ENCODE peak calls at places on chromosome 18, in nine cellular contexts. X is astrocyte, D is brain microvascular endothelial cell, Q is fibroblast of mammary gland, R is left ventricle myocardium inferior, Z is choroid plexus epithelial cell, F is cardiac muscle cell, S is PC-3, J is fibroblast of lung. H is an unnamed sample.

GRCh38 chr18:26342646-26343045 is 116.4 kb downstream of the TAF4B start:
- DNase-seq in D (no peak), F (no peak), Z (no peak), X (no peak), S (peak), R (no peak), J (no peak), Q (no peak), H (no peak)

GRCh38 chr18:4603955-4604354 is 148.8 kb upstream of the DLGAP1 start:
- DNase-seq in F (peak), X (no peak), Q (no peak), D (no peak), R (no peak), S (no peak), J (no peak), Z (no peak), H (no peak)

GRCh38 chr18:29540548-29540947 is 1363.6 kb upstream of the CDH2 start:
- DNase-seq in D (no peak), X (no peak), R (no peak), J (no peak), Q (no peak), Z (no peak), F (no peak), S (no peak), H (no peak)

GRCh38 chr18:9808190-9808529 is 77.6 kb upstream of the TXNDC2 start:
- DNase-seq in Z (no peak), R (no peak), Q (no peak), D (no peak), F (no peak), S (no peak), X (no peak), J (no peak), H (no peak)

GRCh38 chr18:61901334-61901986 is 8.7 kb upstream of the RNF152 start:
- DNase-seq in R (no peak), S (peak), J (peak), D (no peak), X (peak), Q (peak), F (peak), Z (peak), H (peak)

GRCh38 chr18:23662309-23663263 is at the start of gene ANKRD29:
- DNase-seq in X (peak), Q (peak), R (peak), J (peak), Z (no peak), S (peak), F (peak), D (no peak), H (peak)

GRCh38 chr18:32768646-32769206 is 4.1 kb downstream of the KLHL14 start:
- DNase-seq in S (no peak), R (no peak), Z (no peak), Q (no peak), D (no peak), J (no peak), X (no peak), F (no peak), H (no peak)

GRCh38 chr18:22346342-22346967 is 71.3 kb downstream of the CTAGE1 start:
- DNase-seq in R (peak), X (peak), S (peak), D (peak), F (no peak), Q (peak), Z (peak), J (peak), H (peak)

GRCh38 chr18:22913861-22914260 is 19.3 kb upstream of the RBBP8 start:
- DNase-seq in R (no peak), J (no peak), F (no peak), D (no peak), S (peak), Z (no peak), X (no peak), Q (no peak), H (peak)

GRCh38 chr18:58225101-58225500 is 181.1 kb downstream of the NEDD4L start:
- DNase-seq in J (no peak), R (no peak), Q (peak), F (no peak), Z (no peak), D (no peak), X (no peak), S (peak), H (no peak)

GRCh38 chr18:54975598-54975997 is 16.3 kb upstream of the CCDC68 start:
- DNase-seq in J (no peak), R (no peak), D (no peak), S (no peak), Z (no peak), X (no peak), F (no peak), Q (no peak), H (no peak)

GRCh38 chr18:69257861-69258458 is 142.7 kb upstream of the DOK6 start:
- DNase-seq in Q (peak), S (peak), Z (peak), F (no peak), J (peak), X (peak), R (no peak), D (peak), H (peak)

GRCh38 chr18:29003194-29003593 is 826.3 kb upstream of the CDH2 start:
- DNase-seq in Z (no peak), J (no peak), S (peak), R (no peak), D (no peak), F (no peak), Q (no peak), X (no peak), H (peak)

GRCh38 chr18:77749189-77749588 is 499.5 kb downstream of the GALR1 start:
- DNase-seq in X (no peak), R (no peak), D (no peak), S (peak), J (no peak), Q (peak), F (peak), Z (peak), H (no peak)

GRCh38 chr18:34222396-34223163 is 2.1 kb downstream of the NOL4 start:
- DNase-seq in Q (peak), R (peak), D (no peak), J (no peak), S (peak), F (peak), X (peak), Z (peak), H (peak)

GRCh38 chr18:63320690-63321265 is 1.2 kb upstream of the BCL2 start:
- DNase-seq in S (peak), D (no peak), F (peak), Q (peak), X (peak), R (peak), Z (peak), J (peak), H (peak)

GRCh38 chr18:49023281-49023937 is 72.6 kb upstream of the SMAD7 start:
- DNase-seq in D (no peak), R (no peak), X (no peak), S (no peak), J (no peak), Q (no peak), F (no peak), Z (no peak), H (no peak)

GRCh38 chr18:49023938-49024341 is 73.2 kb upstream of the SMAD7 start:
- DNase-seq in X (no peak), F (no peak), S (no peak), D (no peak), Q (no peak), J (no peak), Z (no peak), R (no peak), H (peak)

GRCh38 chr18:49021433-49022129 is 70.8 kb upstream of the SMAD7 start:
- DNase-seq in Q (peak), D (peak), Z (peak), J (peak), S (peak), R (peak), F (peak), X (no peak), H (peak)

GRCh38 chr18:49021076-49021432 is 70.3 kb upstream of the SMAD7 start:
- DNase-seq in R (no peak), S (no peak), F (no peak), X (no peak), Q (no peak), J (no peak), D (no peak), Z (no peak), H (no peak)

GRCh38 chr18:49022311-49023280 is 71.8 kb upstream of the SMAD7 start:
- DNase-seq in S (no peak), Z (no peak), X (no peak), R (no peak), Q (no peak), D (no peak), F (no peak), J (no peak), H (peak)
- H3K4me3 ChIP-seq in S (no peak), Z (no peak), X (no peak), R (no peak), Q (no peak), D (no peak), F (no peak), J (no peak), H (no peak)

GRCh38 chr18:183769-184168 is 25.4 kb downstream of the USP14 start:
- DNase-seq in S (no peak), Q (peak), X (no peak), R (no peak), J (peak), Z (peak), D (peak), F (peak), H (no peak)
- H3K4me3 ChIP-seq in S (no peak), Q (no peak), X (no peak), R (no peak), J (no peak), Z (no peak), D (no peak), F (no peak), H (no peak)

GRCh38 chr18:6994719-6995430 is 122.7 kb downstream of the LAMA1 start:
- DNase-seq in Z (no peak), S (peak), F (no peak), R (no peak), X (peak), Q (peak), D (no peak), J (peak), H (no peak)
- H3K4me3 ChIP-seq in Z (no peak), S (peak), F (no peak), R (no peak), X (no peak), Q (no peak), D (no peak), J (no peak), H (no peak)

DNA sequence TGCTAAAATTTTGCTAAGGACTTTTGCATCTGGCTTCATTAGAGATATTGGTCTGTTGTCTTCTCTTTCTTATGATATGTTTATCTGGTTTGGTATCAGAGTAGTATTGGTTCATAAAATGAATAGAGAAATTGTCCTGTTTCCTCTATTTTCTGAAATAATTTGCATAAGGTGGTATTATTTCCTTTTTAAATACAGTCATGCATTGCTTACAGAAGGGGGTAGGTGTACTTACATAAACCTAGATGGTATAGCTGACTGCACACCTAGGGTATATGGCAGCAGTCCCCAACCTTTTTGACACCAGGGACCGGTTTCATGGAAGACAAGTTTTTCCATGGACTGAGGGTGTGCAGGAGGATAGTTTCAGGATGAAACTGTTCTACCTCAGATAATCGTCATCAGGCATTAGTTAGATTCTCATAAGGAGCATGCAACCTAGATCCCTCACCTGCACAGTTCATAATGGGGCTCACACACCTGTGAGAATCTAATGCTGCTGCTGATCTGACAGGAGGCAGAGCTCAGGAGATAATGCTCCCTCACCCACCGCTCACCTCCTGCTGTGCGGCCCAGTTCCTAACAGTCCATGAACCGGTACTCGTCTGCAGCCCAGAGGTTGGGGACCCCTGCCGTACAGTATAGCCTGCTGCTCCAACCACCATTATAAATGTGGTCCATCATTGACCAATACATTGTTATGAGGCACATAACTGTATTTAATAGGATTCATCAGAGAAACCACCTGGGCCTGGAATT is 189.2 kb downstream of the FAM210A start:
- DNase-seq in X (no peak), F (no peak), Q (no peak), Z (no peak), S (no peak), J (no peak), R (no peak), D (no peak), H (no peak)
- H3K4me3 ChIP-seq in X (no peak), F (no peak), Q (no peak), Z (no peak), S (no peak), J (no peak), R (no peak), D (no peak), H (no peak)

H was measured in hepatocyte.